ENCODE peak calls at places on chromosomes 7 and 10, in six cellular contexts. J is choroid plexus epithelial cell; X is stimulated activated CD4-positive, alpha-beta T cell treated with anti-CD3 and anti-CD28 coated beads, TNF-alpha, amount 100 ng/mL, for 48 hours; A is HS-5; W is Calu3; C is K562. Q is an unnamed sample.

GRCh38 chr10:102545997-102546396 is 42.2 kb downstream of the SUFU start:
- DNase-seq in C (no peak), X (no peak), J (no peak), A (no peak), W (no peak), Q (no peak)

GRCh38 chr7:29017666-29018065 is 59.5 kb upstream of the TRIL start:
- DNase-seq in X (no peak), W (no peak), A (no peak), J (peak; percentile 74), C (no peak), Q (no peak)

GRCh38 chr7:5177060-5177459 is 13.0 kb upstream of the WIPI2 start:
- DNase-seq in C (no peak), W (peak; percentile 69), A (peak; percentile 55), J (peak; percentile 55), X (no peak), Q (no peak)

GRCh38 chr7:68319061-68319460 is 1279.2 kb upstream of the AUTS2 start:
- DNase-seq in X (no peak), W (no peak), J (no peak), C (no peak), A (no peak), Q (no peak)

GRCh38 chr7:101743241-101743994 is 74.0 kb upstream of the CUX1 start:
- DNase-seq in C (peak; percentile 89), J (peak; percentile 66), X (peak; percentile 26), W (peak; percentile 40), A (no peak), Q (peak; percentile 65)

GRCh38 chr7:30327813-30328212 is 43.4 kb downstream of the ZNRF2 start:
- DNase-seq in C (no peak), X (no peak), W (peak; percentile 20), J (peak; percentile 65), A (no peak), Q (no peak)

GRCh38 chr10:75860009-75860408 is 428.6 kb downstream of the LRMDA start:
- DNase-seq in J (no peak), C (no peak), W (no peak), A (no peak), X (no peak), Q (no peak)

GRCh38 chr7:36469236-36469635 is 79.6 kb downstream of the ANLN start:
- DNase-seq in A (no peak), C (no peak), X (no peak), W (no peak), J (no peak), Q (no peak)

GRCh38 chr7:51261117-51261835 is 55.3 kb downstream of the COBL start:
- DNase-seq in X (no peak), C (no peak), W (no peak), A (no peak), J (no peak), Q (no peak)

GRCh38 chr7:2099036-2099957 is 133.4 kb downstream of the MAD1L1 start:
- DNase-seq in A (no peak), J (peak; percentile 40), C (peak; percentile 55), W (no peak), X (no peak), Q (no peak)

GRCh38 chr10:132109341-132110072 is 43.8 kb downstream of the JAKMIP3 start:
- DNase-seq in J (no peak), X (no peak), A (no peak), W (no peak), C (no peak), Q (no peak)

GRCh38 chr7:153473189-153473588 is 579.0 kb upstream of the DPP6 start:
- DNase-seq in C (no peak), A (no peak), J (no peak), W (no peak), X (no peak), Q (no peak)

GRCh38 chr10:129800796-129801340 is 163.2 kb downstream of the EBF3 start:
- DNase-seq in C (no peak), W (no peak), A (no peak), J (no peak), X (no peak), Q (no peak)

GRCh38 chr10:133135116-133135465 is 24.9 kb upstream of the KNDC1 start:
- DNase-seq in A (no peak), C (no peak), J (no peak), W (no peak), X (no peak), Q (no peak)

GRCh38 chr7:137928626-137929025 is 73.3 kb downstream of the CREB3L2 start:
- DNase-seq in A (no peak), X (no peak), J (no peak), W (no peak), C (no peak), Q (no peak)

GRCh38 chr10:115844592-115844991 is 428.4 kb downstream of the GFRA1 start:
- DNase-seq in J (peak; percentile 54), C (no peak), A (no peak), W (no peak), X (no peak), Q (no peak)

GRCh38 chr10:17227367-17228080 is 517 bp upstream of the VIM start:
- DNase-seq in J (peak; percentile 58), W (no peak), X (no peak), A (no peak), C (no peak), Q (no peak)

GRCh38 chr10:43255644-43256431 is 11.0 kb downstream of the RASGEF1A start:
- DNase-seq in X (no peak), C (peak; percentile 84), A (no peak), J (peak; percentile 41), W (peak; percentile 53), Q (peak; percentile 28)

GRCh38 chr10:79241990-79242619 is 105.2 kb upstream of the PPIF start:
- DNase-seq in C (peak; percentile 51), J (peak; percentile 55), X (peak; percentile 58), A (peak; percentile 15), W (peak; percentile 57), Q (peak; percentile 19)

GRCh38 chr7:116724560-116725231 is 52.7 kb downstream of the MET start:
- DNase-seq in W (no peak), X (no peak), A (no peak), J (no peak), C (no peak), Q (no peak)

GRCh38 chr7:545470-545869 is 25.8 kb upstream of the PDGFA start:
- DNase-seq in A (no peak), C (no peak), X (no peak), W (no peak), J (no peak), Q (no peak)

GRCh38 chr7:123750389-123751230 is 1.8 kb upstream of the WASL start:
- DNase-seq in C (no peak), J (no peak), A (no peak), W (no peak), X (no peak), Q (no peak)

GRCh38 chr7:83365746-83366145 is 203.1 kb upstream of the PCLO start:
- DNase-seq in X (no peak), A (no peak), W (no peak), J (peak; percentile 40), C (no peak), Q (no peak)

GRCh38 chr7:155213385-155213784 is 84.3 kb upstream of the INSIG1 start:
- DNase-seq in A (no peak), J (no peak), W (no peak), C (no peak), X (no peak), Q (no peak)